ENCODE peak calls at places on chromosomes 1 and 21, in eight cellular contexts. X is thoracic aorta; U is Kasumi-1; O is Calu3; L is sciatic nerve; D is activated T-cell treated with anti-CD3 and anti-CD28 coated beads, Interleukin-2, amount 50 U/mL, for 24 hours; K is stimulated activated CD4-positive, alpha-beta T cell treated with anti-CD3 and anti-CD28 coated beads, Interleukin-4, amount 100 ng/mL, for 4 hours; J is anterior cingulate cortex. C is an unnamed sample.

GRCh38 chr21:41611441-41611840 is 103.5 kb upstream of the TMPRSS2 start:
- DNase-seq in X (no peak), U (no peak), O (no peak), L (peak), D (no peak), K (no peak), J (no peak), C (no peak)

GRCh38 chr1:19504796-19505693 is 19.7 kb upstream of the CAPZB start:
- DNase-seq in X (no peak), U (no peak), O (no peak), L (no peak), D (no peak), K (no peak), J (no peak), C (no peak)

GRCh38 chr1:42993631-42994121 is 35.0 kb upstream of the SLC2A1 start:
- DNase-seq in X (no peak), U (peak), O (no peak), L (no peak), D (no peak), K (no peak), J (no peak), C (no peak)

GRCh38 chr1:232966663-232967062 is 16.3 kb downstream of the NTPCR start:
- DNase-seq in X (no peak), U (no peak), O (peak), L (no peak), D (no peak), K (no peak), J (no peak), C (no peak)

GRCh38 chr1:98884864-98885263 is 119.8 kb downstream of the PLPPR5 start:
- DNase-seq in X (no peak), U (peak), O (no peak), L (no peak), D (no peak), K (no peak), J (no peak), C (no peak)

GRCh38 chr21:41733951-41734689 is 32.7 kb downstream of the RIPK4 start:
- DNase-seq in X (no peak), U (no peak), O (no peak), L (no peak), D (no peak), K (no peak), J (no peak), C (no peak)

GRCh38 chr1:241677171-241677570 is 25.1 kb downstream of the WDR64 start:
- DNase-seq in X (no peak), U (no peak), O (no peak), L (no peak), D (no peak), K (peak), J (no peak), C (no peak)

GRCh38 chr1:27504588-27505419 is 14.8 kb upstream of the WASF2 start:
- DNase-seq in X (no peak), U (no peak), O (no peak), L (peak), D (no peak), K (no peak), J (peak), C (no peak)

GRCh38 chr1:185244015-185244747 is 72.9 kb downstream of the IVNS1ABP start:
- DNase-seq in X (no peak), U (no peak), O (peak), L (no peak), D (peak), K (peak), J (no peak), C (no peak)

GRCh38 chr1:212034516-212035122 is 738 bp downstream of the INTS7 start:
- DNase-seq in X (no peak), U (peak), O (no peak), L (no peak), D (no peak), K (no peak), J (no peak), C (no peak)

GRCh38 chr1:210328746-210329488 is at the start of gene HHAT:
- DNase-seq in X (peak), U (peak), O (peak), L (peak), D (peak), K (peak), J (peak), C (peak)

GRCh38 chr1:44801491-44802305 is 1.5 kb downstream of the PLK3 start:
- DNase-seq in X (no peak), U (no peak), O (no peak), L (peak), D (peak), K (peak), J (no peak), C (no peak)

GRCh38 chr1:3971981-3972380 is 71.9 kb upstream of the C1orf174 start:
- DNase-seq in X (no peak), U (no peak), O (no peak), L (no peak), D (no peak), K (no peak), J (no peak), C (no peak)

GRCh38 chr1:235404190-235404589 is 37.0 kb downstream of the TBCE start:
- DNase-seq in X (no peak), U (no peak), O (no peak), L (no peak), D (no peak), K (no peak), J (no peak), C (no peak)

GRCh38 chr1:67211589-67212563 is 45.6 kb downstream of the IL23R start:
- DNase-seq in X (no peak), U (peak), O (peak), L (no peak), D (no peak), K (peak), J (peak), C (no peak)

GRCh38 chr1:200866521-200866920 is 6.3 kb upstream of the GPR25 start:
- DNase-seq in X (no peak), U (no peak), O (no peak), L (no peak), D (no peak), K (no peak), J (no peak), C (no peak)

GRCh38 chr1:46394108-46394871 is at the start of gene FAAH:
- DNase-seq in X (no peak), U (no peak), O (peak), L (peak), D (peak), K (peak), J (peak), C (no peak)

GRCh38 chr1:179816196-179816960 is 61.2 kb downstream of the TOR1AIP2 start:
- DNase-seq in X (no peak), U (no peak), O (no peak), L (peak), D (no peak), K (no peak), J (no peak), C (no peak)

GRCh38 chr1:9689971-9690381 is 38.4 kb downstream of the PIK3CD start:
- DNase-seq in X (no peak), U (no peak), O (no peak), L (peak), D (peak), K (no peak), J (no peak), C (no peak)

GRCh38 chr1:175174702-175175102 is 17.9 kb downstream of the KIAA0040 start:
- DNase-seq in X (no peak), U (no peak), O (no peak), L (no peak), D (no peak), K (no peak), J (no peak), C (no peak)

GRCh38 chr21:36784942-36785341 is 86.0 kb downstream of the SIM2 start:
- DNase-seq in X (no peak), U (no peak), O (no peak), L (peak), D (no peak), K (no peak), J (no peak), C (no peak)

GRCh38 chr1:33500547-33500946 is 28.1 kb downstream of the ZSCAN20 start:
- DNase-seq in X (no peak), U (no peak), O (no peak), L (no peak), D (no peak), K (no peak), J (no peak), C (no peak)

GRCh38 chr1:27575861-27576331 is 28.0 kb downstream of the AHDC1 start:
- DNase-seq in X (no peak), U (no peak), O (peak), L (peak), D (peak), K (no peak), J (peak), C (no peak)

GRCh38 chr1:67888707-67889106 is 55.4 kb upstream of the GNG12 start:
- DNase-seq in X (no peak), U (no peak), O (no peak), L (no peak), D (no peak), K (no peak), J (no peak), C (no peak)

GRCh38 chr1:33410091-33410701 is 20.7 kb downstream of the PHC2 start:
- DNase-seq in X (peak), U (no peak), O (no peak), L (no peak), D (no peak), K (no peak), J (no peak), C (no peak)

GRCh38 chr1:16215882-16216753 is 3.7 kb upstream of the ARHGEF19 start:
- DNase-seq in X (peak), U (no peak), O (peak), L (peak), D (peak), K (peak), J (peak), C (no peak)

GRCh38 chr21:42862774-42863503 is 16.4 kb downstream of the WDR4 start:
- DNase-seq in X (no peak), U (no peak), O (peak), L (no peak), D (no peak), K (no peak), J (no peak), C (no peak)

GRCh38 chr1:64553285-64553684 is 83.4 kb downstream of the CACHD1 start:
- DNase-seq in X (no peak), U (no peak), O (no peak), L (no peak), D (no peak), K (no peak), J (no peak), C (no peak)

GRCh38 chr1:20008391-20008841 is 29.0 kb upstream of the PLA2G2A start:
- DNase-seq in X (no peak), U (no peak), O (no peak), L (peak), D (no peak), K (no peak), J (no peak), C (no peak)

GRCh38 chr1:45998218-45998617 is 134.2 kb downstream of the PIK3R3 start:
- DNase-seq in X (no peak), U (no peak), O (no peak), L (no peak), D (no peak), K (no peak), J (no peak), C (no peak)

GRCh38 chr1:70899735-70900134 is 147.9 kb downstream of the PTGER3 start:
- DNase-seq in X (no peak), U (no peak), O (no peak), L (no peak), D (no peak), K (no peak), J (no peak), C (no peak)

GRCh38 chr21:27315373-27315772 is 348.5 kb upstream of the ADAMTS5 start:
- DNase-seq in X (no peak), U (no peak), O (no peak), L (no peak), D (no peak), K (no peak), J (no peak), C (no peak)

GRCh38 chr21:34843562-34843961 is 174.8 kb downstream of the CLIC6 start:
- DNase-seq in X (no peak), U (no peak), O (no peak), L (no peak), D (no peak), K (no peak), J (no peak), C (no peak)

GRCh38 chr1:43688109-43688387 is 19.3 kb upstream of the ST3GAL3 start:
- DNase-seq in X (no peak), U (no peak), O (no peak), L (no peak), D (no peak), K (no peak), J (no peak), C (no peak)

GRCh38 chr1:200288226-200288625 is 121.6 kb downstream of the ZNF281 start:
- DNase-seq in X (no peak), U (no peak), O (no peak), L (no peak), D (no peak), K (no peak), J (no peak), C (no peak)

GRCh38 chr1:171948491-171948890 is 107.2 kb downstream of the DNM3 start:
- DNase-seq in X (no peak), U (peak), O (no peak), L (no peak), D (no peak), K (no peak), J (no peak), C (no peak)

GRCh38 chr1:43530483-43531452 is at the start of gene PTPRF:
- DNase-seq in X (no peak), U (peak), O (peak), L (peak), D (peak), K (no peak), J (peak), C (no peak)